ENCODE peak calls at places on chromosome 4, in nine cellular contexts. One of them, this sample, is unnamed.

GRCh38 chr4:107034091-107034698 is 1.9 kb downstream of the DKK2 start:
- DNase-seq in occipital lobe: peak
- DNase-seq in brain microvascular endothelial cell: peak
- DNase-seq in testis: peak
- DNase-seq in stimulated activated naive CD8-positive, alpha-beta T cell treated with anti-CD3 and anti-CD28 coated beads, Interleukin-15, amount 100 ng/mL, for 72 hours: no peak
- DNase-seq in Peyer's patch: no peak
- DNase-seq in NCI-H1092: no peak
- DNase-seq in progenitor cell of endocrine pancreas: peak
- DNase-seq in stimulated activated CD4-positive, alpha-beta T cell treated with anti-CD3 and anti-CD28 coated beads, TNF-alpha, amount 100 ng/mL, for 4 hours: no peak
- DNase-seq in this sample: no peak

GRCh38 chr4:56840559-56840958 is 19.1 kb upstream of the SPINK2 start:
- DNase-seq in occipital lobe: no peak
- DNase-seq in brain microvascular endothelial cell: no peak
- DNase-seq in testis: no peak
- DNase-seq in stimulated activated naive CD8-positive, alpha-beta T cell treated with anti-CD3 and anti-CD28 coated beads, Interleukin-15, amount 100 ng/mL, for 72 hours: no peak
- DNase-seq in Peyer's patch: no peak
- DNase-seq in NCI-H1092: no peak
- DNase-seq in progenitor cell of endocrine pancreas: no peak
- DNase-seq in stimulated activated CD4-positive, alpha-beta T cell treated with anti-CD3 and anti-CD28 coated beads, TNF-alpha, amount 100 ng/mL, for 4 hours: no peak
- DNase-seq in this sample: no peak

GRCh38 chr4:25184056-25184455 is 23.8 kb upstream of the SEPSECS start:
- DNase-seq in occipital lobe: no peak
- DNase-seq in brain microvascular endothelial cell: no peak
- DNase-seq in testis: no peak
- DNase-seq in stimulated activated naive CD8-positive, alpha-beta T cell treated with anti-CD3 and anti-CD28 coated beads, Interleukin-15, amount 100 ng/mL, for 72 hours: no peak
- DNase-seq in Peyer's patch: no peak
- DNase-seq in NCI-H1092: no peak
- DNase-seq in progenitor cell of endocrine pancreas: no peak
- DNase-seq in stimulated activated CD4-positive, alpha-beta T cell treated with anti-CD3 and anti-CD28 coated beads, TNF-alpha, amount 100 ng/mL, for 4 hours: no peak
- DNase-seq in this sample: no peak

GRCh38 chr4:110533590-110533910 is 57.6 kb downstream of the ENPEP start:
- DNase-seq in occipital lobe: no peak
- DNase-seq in brain microvascular endothelial cell: peak
- DNase-seq in testis: no peak
- DNase-seq in stimulated activated naive CD8-positive, alpha-beta T cell treated with anti-CD3 and anti-CD28 coated beads, Interleukin-15, amount 100 ng/mL, for 72 hours: no peak
- DNase-seq in Peyer's patch: no peak
- DNase-seq in NCI-H1092: no peak
- DNase-seq in progenitor cell of endocrine pancreas: no peak
- DNase-seq in stimulated activated CD4-positive, alpha-beta T cell treated with anti-CD3 and anti-CD28 coated beads, TNF-alpha, amount 100 ng/mL, for 4 hours: no peak
- DNase-seq in this sample: no peak

GRCh38 chr4:178556796-178557195 is 1114.6 kb upstream of the AGA start:
- DNase-seq in occipital lobe: no peak
- DNase-seq in brain microvascular endothelial cell: no peak
- DNase-seq in testis: no peak
- DNase-seq in stimulated activated naive CD8-positive, alpha-beta T cell treated with anti-CD3 and anti-CD28 coated beads, Interleukin-15, amount 100 ng/mL, for 72 hours: no peak
- DNase-seq in Peyer's patch: no peak
- DNase-seq in NCI-H1092: no peak
- DNase-seq in progenitor cell of endocrine pancreas: no peak
- DNase-seq in stimulated activated CD4-positive, alpha-beta T cell treated with anti-CD3 and anti-CD28 coated beads, TNF-alpha, amount 100 ng/mL, for 4 hours: no peak
- DNase-seq in this sample: no peak

GRCh38 chr4:73867783-73868182 is 1.4 kb upstream of the CXCL1 start:
- DNase-seq in occipital lobe: no peak
- DNase-seq in brain microvascular endothelial cell: no peak
- DNase-seq in testis: no peak
- DNase-seq in stimulated activated naive CD8-positive, alpha-beta T cell treated with anti-CD3 and anti-CD28 coated beads, Interleukin-15, amount 100 ng/mL, for 72 hours: no peak
- DNase-seq in Peyer's patch: peak
- DNase-seq in NCI-H1092: no peak
- DNase-seq in progenitor cell of endocrine pancreas: no peak
- DNase-seq in stimulated activated CD4-positive, alpha-beta T cell treated with anti-CD3 and anti-CD28 coated beads, TNF-alpha, amount 100 ng/mL, for 4 hours: no peak
- DNase-seq in this sample: no peak

GRCh38 chr4:146371812-146372211 is 149.9 kb downstream of the SLC10A7 start:
- DNase-seq in occipital lobe: no peak
- DNase-seq in brain microvascular endothelial cell: no peak
- DNase-seq in testis: no peak
- DNase-seq in stimulated activated naive CD8-positive, alpha-beta T cell treated with anti-CD3 and anti-CD28 coated beads, Interleukin-15, amount 100 ng/mL, for 72 hours: no peak
- DNase-seq in Peyer's patch: no peak
- DNase-seq in NCI-H1092: no peak
- DNase-seq in progenitor cell of endocrine pancreas: no peak
- DNase-seq in stimulated activated CD4-positive, alpha-beta T cell treated with anti-CD3 and anti-CD28 coated beads, TNF-alpha, amount 100 ng/mL, for 4 hours: no peak
- DNase-seq in this sample: no peak

GRCh38 chr4:22179124-22179874 is 230.7 kb upstream of the KCNIP4 start:
- DNase-seq in occipital lobe: peak
- DNase-seq in brain microvascular endothelial cell: peak
- DNase-seq in testis: no peak
- DNase-seq in stimulated activated naive CD8-positive, alpha-beta T cell treated with anti-CD3 and anti-CD28 coated beads, Interleukin-15, amount 100 ng/mL, for 72 hours: peak
- DNase-seq in Peyer's patch: no peak
- DNase-seq in NCI-H1092: no peak
- DNase-seq in progenitor cell of endocrine pancreas: no peak
- DNase-seq in stimulated activated CD4-positive, alpha-beta T cell treated with anti-CD3 and anti-CD28 coated beads, TNF-alpha, amount 100 ng/mL, for 4 hours: no peak
- DNase-seq in this sample: no peak

GRCh38 chr4:38568768-38569167 is 95.2 kb upstream of the KLF3 start:
- DNase-seq in occipital lobe: no peak
- DNase-seq in brain microvascular endothelial cell: no peak
- DNase-seq in testis: no peak
- DNase-seq in stimulated activated naive CD8-positive, alpha-beta T cell treated with anti-CD3 and anti-CD28 coated beads, Interleukin-15, amount 100 ng/mL, for 72 hours: no peak
- DNase-seq in Peyer's patch: no peak
- DNase-seq in NCI-H1092: no peak
- DNase-seq in progenitor cell of endocrine pancreas: no peak
- DNase-seq in stimulated activated CD4-positive, alpha-beta T cell treated with anti-CD3 and anti-CD28 coated beads, TNF-alpha, amount 100 ng/mL, for 4 hours: no peak
- DNase-seq in this sample: no peak

GRCh38 chr4:124206779-124207605 is 505.5 kb downstream of the ANKRD50 start:
- DNase-seq in occipital lobe: no peak
- DNase-seq in brain microvascular endothelial cell: peak
- DNase-seq in testis: no peak
- DNase-seq in stimulated activated naive CD8-positive, alpha-beta T cell treated with anti-CD3 and anti-CD28 coated beads, Interleukin-15, amount 100 ng/mL, for 72 hours: no peak
- DNase-seq in Peyer's patch: no peak
- DNase-seq in NCI-H1092: no peak
- DNase-seq in progenitor cell of endocrine pancreas: no peak
- DNase-seq in stimulated activated CD4-positive, alpha-beta T cell treated with anti-CD3 and anti-CD28 coated beads, TNF-alpha, amount 100 ng/mL, for 4 hours: no peak
- DNase-seq in this sample: no peak

GRCh38 chr4:176359590-176359989 is 39.8 kb downstream of the SPCS3 start:
- DNase-seq in occipital lobe: no peak
- DNase-seq in brain microvascular endothelial cell: peak
- DNase-seq in testis: no peak
- DNase-seq in stimulated activated naive CD8-positive, alpha-beta T cell treated with anti-CD3 and anti-CD28 coated beads, Interleukin-15, amount 100 ng/mL, for 72 hours: no peak
- DNase-seq in Peyer's patch: no peak
- DNase-seq in NCI-H1092: no peak
- DNase-seq in progenitor cell of endocrine pancreas: no peak
- DNase-seq in stimulated activated CD4-positive, alpha-beta T cell treated with anti-CD3 and anti-CD28 coated beads, TNF-alpha, amount 100 ng/mL, for 4 hours: no peak
- DNase-seq in this sample: no peak

GRCh38 chr4:140162596-140162995 is 8.6 kb upstream of the MAML3 start:
- DNase-seq in occipital lobe: no peak
- DNase-seq in brain microvascular endothelial cell: no peak
- DNase-seq in testis: no peak
- DNase-seq in stimulated activated naive CD8-positive, alpha-beta T cell treated with anti-CD3 and anti-CD28 coated beads, Interleukin-15, amount 100 ng/mL, for 72 hours: no peak
- DNase-seq in Peyer's patch: no peak
- DNase-seq in NCI-H1092: no peak
- DNase-seq in progenitor cell of endocrine pancreas: no peak
- DNase-seq in stimulated activated CD4-positive, alpha-beta T cell treated with anti-CD3 and anti-CD28 coated beads, TNF-alpha, amount 100 ng/mL, for 4 hours: no peak
- DNase-seq in this sample: no peak

GRCh38 chr4:34158883-34159282 is 2085.4 kb downstream of the ARAP2 start:
- DNase-seq in occipital lobe: no peak
- DNase-seq in brain microvascular endothelial cell: no peak
- DNase-seq in testis: no peak
- DNase-seq in stimulated activated naive CD8-positive, alpha-beta T cell treated with anti-CD3 and anti-CD28 coated beads, Interleukin-15, amount 100 ng/mL, for 72 hours: no peak
- DNase-seq in Peyer's patch: no peak
- DNase-seq in NCI-H1092: no peak
- DNase-seq in progenitor cell of endocrine pancreas: no peak
- DNase-seq in stimulated activated CD4-positive, alpha-beta T cell treated with anti-CD3 and anti-CD28 coated beads, TNF-alpha, amount 100 ng/mL, for 4 hours: no peak
- DNase-seq in this sample: no peak

GRCh38 chr4:1047106-1047975 is 35.9 kb downstream of the FGFRL1 start:
- DNase-seq in occipital lobe: no peak
- DNase-seq in brain microvascular endothelial cell: no peak
- DNase-seq in testis: no peak
- DNase-seq in stimulated activated naive CD8-positive, alpha-beta T cell treated with anti-CD3 and anti-CD28 coated beads, Interleukin-15, amount 100 ng/mL, for 72 hours: peak
- DNase-seq in Peyer's patch: peak
- DNase-seq in NCI-H1092: no peak
- DNase-seq in progenitor cell of endocrine pancreas: no peak
- DNase-seq in stimulated activated CD4-positive, alpha-beta T cell treated with anti-CD3 and anti-CD28 coated beads, TNF-alpha, amount 100 ng/mL, for 4 hours: no peak
- DNase-seq in this sample: no peak

GRCh38 chr4:137075586-137075985 is 456.7 kb downstream of the PCDH18 start:
- DNase-seq in occipital lobe: no peak
- DNase-seq in brain microvascular endothelial cell: no peak
- DNase-seq in testis: no peak
- DNase-seq in stimulated activated naive CD8-positive, alpha-beta T cell treated with anti-CD3 and anti-CD28 coated beads, Interleukin-15, amount 100 ng/mL, for 72 hours: no peak
- DNase-seq in Peyer's patch: no peak
- DNase-seq in NCI-H1092: no peak
- DNase-seq in progenitor cell of endocrine pancreas: no peak
- DNase-seq in stimulated activated CD4-positive, alpha-beta T cell treated with anti-CD3 and anti-CD28 coated beads, TNF-alpha, amount 100 ng/mL, for 4 hours: no peak
- DNase-seq in this sample: no peak

GRCh38 chr4:122958505-122958904 is 36.1 kb upstream of the NUDT6 start:
- DNase-seq in occipital lobe: no peak
- DNase-seq in brain microvascular endothelial cell: no peak
- DNase-seq in testis: no peak
- DNase-seq in stimulated activated naive CD8-positive, alpha-beta T cell treated with anti-CD3 and anti-CD28 coated beads, Interleukin-15, amount 100 ng/mL, for 72 hours: no peak
- DNase-seq in Peyer's patch: no peak
- DNase-seq in NCI-H1092: no peak
- DNase-seq in progenitor cell of endocrine pancreas: no peak
- DNase-seq in stimulated activated CD4-positive, alpha-beta T cell treated with anti-CD3 and anti-CD28 coated beads, TNF-alpha, amount 100 ng/mL, for 4 hours: no peak
- DNase-seq in this sample: no peak

GRCh38 chr4:139628184-139629012 is 37.2 kb upstream of the MGST2 start:
- DNase-seq in occipital lobe: no peak
- DNase-seq in brain microvascular endothelial cell: no peak
- DNase-seq in testis: no peak
- DNase-seq in stimulated activated naive CD8-positive, alpha-beta T cell treated with anti-CD3 and anti-CD28 coated beads, Interleukin-15, amount 100 ng/mL, for 72 hours: no peak
- DNase-seq in Peyer's patch: no peak
- DNase-seq in NCI-H1092: peak
- DNase-seq in progenitor cell of endocrine pancreas: no peak
- DNase-seq in stimulated activated CD4-positive, alpha-beta T cell treated with anti-CD3 and anti-CD28 coated beads, TNF-alpha, amount 100 ng/mL, for 4 hours: no peak
- DNase-seq in this sample: no peak

GRCh38 chr4:5638316-5638715 is 70.0 kb downstream of the EVC2 start:
- DNase-seq in occipital lobe: no peak
- DNase-seq in brain microvascular endothelial cell: peak
- DNase-seq in testis: no peak
- DNase-seq in stimulated activated naive CD8-positive, alpha-beta T cell treated with anti-CD3 and anti-CD28 coated beads, Interleukin-15, amount 100 ng/mL, for 72 hours: no peak
- DNase-seq in Peyer's patch: no peak
- DNase-seq in NCI-H1092: no peak
- DNase-seq in progenitor cell of endocrine pancreas: no peak
- DNase-seq in stimulated activated CD4-positive, alpha-beta T cell treated with anti-CD3 and anti-CD28 coated beads, TNF-alpha, amount 100 ng/mL, for 4 hours: no peak
- DNase-seq in this sample: no peak

GRCh38 chr4:2290488-2290887 is 28.6 kb upstream of the MXD4 start:
- DNase-seq in occipital lobe: no peak
- DNase-seq in brain microvascular endothelial cell: no peak
- DNase-seq in testis: no peak
- DNase-seq in stimulated activated naive CD8-positive, alpha-beta T cell treated with anti-CD3 and anti-CD28 coated beads, Interleukin-15, amount 100 ng/mL, for 72 hours: peak
- DNase-seq in Peyer's patch: peak
- DNase-seq in NCI-H1092: no peak
- DNase-seq in progenitor cell of endocrine pancreas: no peak
- DNase-seq in stimulated activated CD4-positive, alpha-beta T cell treated with anti-CD3 and anti-CD28 coated beads, TNF-alpha, amount 100 ng/mL, for 4 hours: no peak
- DNase-seq in this sample: no peak

GRCh38 chr4:5885733-5886132 is 7.2 kb downstream of the CRMP1 start:
- DNase-seq in occipital lobe: no peak
- DNase-seq in brain microvascular endothelial cell: no peak
- DNase-seq in testis: no peak
- DNase-seq in stimulated activated naive CD8-positive, alpha-beta T cell treated with anti-CD3 and anti-CD28 coated beads, Interleukin-15, amount 100 ng/mL, for 72 hours: no peak
- DNase-seq in Peyer's patch: no peak
- DNase-seq in NCI-H1092: no peak
- DNase-seq in progenitor cell of endocrine pancreas: no peak
- DNase-seq in stimulated activated CD4-positive, alpha-beta T cell treated with anti-CD3 and anti-CD28 coated beads, TNF-alpha, amount 100 ng/mL, for 4 hours: no peak
- DNase-seq in this sample: no peak

GRCh38 chr4:2126309-2127043 is 67.3 kb downstream of the NAT8L start:
- DNase-seq in occipital lobe: no peak
- DNase-seq in brain microvascular endothelial cell: no peak
- DNase-seq in testis: no peak
- DNase-seq in stimulated activated naive CD8-positive, alpha-beta T cell treated with anti-CD3 and anti-CD28 coated beads, Interleukin-15, amount 100 ng/mL, for 72 hours: no peak
- DNase-seq in Peyer's patch: no peak
- DNase-seq in NCI-H1092: no peak
- DNase-seq in progenitor cell of endocrine pancreas: no peak
- DNase-seq in stimulated activated CD4-positive, alpha-beta T cell treated with anti-CD3 and anti-CD28 coated beads, TNF-alpha, amount 100 ng/mL, for 4 hours: no peak
- DNase-seq in this sample: no peak

GRCh38 chr4:183342541-183343533 is 20.6 kb upstream of the CLDN24 start:
- DNase-seq in occipital lobe: no peak
- DNase-seq in brain microvascular endothelial cell: no peak
- DNase-seq in testis: no peak
- DNase-seq in stimulated activated naive CD8-positive, alpha-beta T cell treated with anti-CD3 and anti-CD28 coated beads, Interleukin-15, amount 100 ng/mL, for 72 hours: no peak
- DNase-seq in Peyer's patch: no peak
- DNase-seq in NCI-H1092: no peak
- DNase-seq in progenitor cell of endocrine pancreas: no peak
- DNase-seq in stimulated activated CD4-positive, alpha-beta T cell treated with anti-CD3 and anti-CD28 coated beads, TNF-alpha, amount 100 ng/mL, for 4 hours: no peak
- DNase-seq in this sample: no peak

GRCh38 chr4:150256841-150257273 is 178.6 kb downstream of the DCLK2 start:
- DNase-seq in occipital lobe: no peak
- DNase-seq in brain microvascular endothelial cell: no peak
- DNase-seq in testis: no peak
- DNase-seq in stimulated activated naive CD8-positive, alpha-beta T cell treated with anti-CD3 and anti-CD28 coated beads, Interleukin-15, amount 100 ng/mL, for 72 hours: no peak
- DNase-seq in Peyer's patch: peak
- DNase-seq in NCI-H1092: no peak
- DNase-seq in progenitor cell of endocrine pancreas: no peak
- DNase-seq in stimulated activated CD4-positive, alpha-beta T cell treated with anti-CD3 and anti-CD28 coated beads, TNF-alpha, amount 100 ng/mL, for 4 hours: no peak
- DNase-seq in this sample: no peak

GRCh38 chr4:58113083-58113482 is 1002.9 kb upstream of the IGFBP7 start:
- DNase-seq in occipital lobe: no peak
- DNase-seq in brain microvascular endothelial cell: no peak
- DNase-seq in testis: no peak
- DNase-seq in stimulated activated naive CD8-positive, alpha-beta T cell treated with anti-CD3 and anti-CD28 coated beads, Interleukin-15, amount 100 ng/mL, for 72 hours: no peak
- DNase-seq in Peyer's patch: no peak
- DNase-seq in NCI-H1092: no peak
- DNase-seq in progenitor cell of endocrine pancreas: no peak
- DNase-seq in stimulated activated CD4-positive, alpha-beta T cell treated with anti-CD3 and anti-CD28 coated beads, TNF-alpha, amount 100 ng/mL, for 4 hours: no peak
- DNase-seq in this sample: no peak

GRCh38 chr4:138308421-138308820 is 66.3 kb upstream of the SLC7A11 start:
- DNase-seq in occipital lobe: no peak
- DNase-seq in brain microvascular endothelial cell: peak
- DNase-seq in testis: no peak
- DNase-seq in stimulated activated naive CD8-positive, alpha-beta T cell treated with anti-CD3 and anti-CD28 coated beads, Interleukin-15, amount 100 ng/mL, for 72 hours: no peak
- DNase-seq in Peyer's patch: no peak
- DNase-seq in NCI-H1092: no peak
- DNase-seq in progenitor cell of endocrine pancreas: no peak
- DNase-seq in stimulated activated CD4-positive, alpha-beta T cell treated with anti-CD3 and anti-CD28 coated beads, TNF-alpha, amount 100 ng/mL, for 4 hours: no peak
- DNase-seq in this sample: no peak

GRCh38 chr4:121728798-121729226 is 32.0 kb upstream of the ANXA5 start:
- DNase-seq in occipital lobe: no peak
- DNase-seq in brain microvascular endothelial cell: peak
- DNase-seq in testis: no peak
- DNase-seq in stimulated activated naive CD8-positive, alpha-beta T cell treated with anti-CD3 and anti-CD28 coated beads, Interleukin-15, amount 100 ng/mL, for 72 hours: no peak
- DNase-seq in Peyer's patch: no peak
- DNase-seq in NCI-H1092: no peak
- DNase-seq in progenitor cell of endocrine pancreas: no peak
- DNase-seq in stimulated activated CD4-positive, alpha-beta T cell treated with anti-CD3 and anti-CD28 coated beads, TNF-alpha, amount 100 ng/mL, for 4 hours: no peak
- DNase-seq in this sample: no peak

GRCh38 chr4:47313396-47313795 is 150.1 kb downstream of the COMMD8 start:
- DNase-seq in occipital lobe: no peak
- DNase-seq in brain microvascular endothelial cell: no peak
- DNase-seq in testis: no peak
- DNase-seq in stimulated activated naive CD8-positive, alpha-beta T cell treated with anti-CD3 and anti-CD28 coated beads, Interleukin-15, amount 100 ng/mL, for 72 hours: no peak
- DNase-seq in Peyer's patch: no peak
- DNase-seq in NCI-H1092: no peak
- DNase-seq in progenitor cell of endocrine pancreas: no peak
- DNase-seq in stimulated activated CD4-positive, alpha-beta T cell treated with anti-CD3 and anti-CD28 coated beads, TNF-alpha, amount 100 ng/mL, for 4 hours: no peak
- DNase-seq in this sample: no peak

GRCh38 chr4:122458625-122459024 is 2.1 kb upstream of the IL2 start:
- DNase-seq in occipital lobe: no peak
- DNase-seq in brain microvascular endothelial cell: peak
- DNase-seq in testis: no peak
- DNase-seq in stimulated activated naive CD8-positive, alpha-beta T cell treated with anti-CD3 and anti-CD28 coated beads, Interleukin-15, amount 100 ng/mL, for 72 hours: peak
- DNase-seq in Peyer's patch: no peak
- DNase-seq in NCI-H1092: no peak
- DNase-seq in progenitor cell of endocrine pancreas: no peak
- DNase-seq in stimulated activated CD4-positive, alpha-beta T cell treated with anti-CD3 and anti-CD28 coated beads, TNF-alpha, amount 100 ng/mL, for 4 hours: no peak
- DNase-seq in this sample: peak

GRCh38 chr4:129092636-129093172 is 635 bp downstream of the SCLT1 start:
- DNase-seq in occipital lobe: no peak
- DNase-seq in brain microvascular endothelial cell: peak
- DNase-seq in testis: no peak
- DNase-seq in stimulated activated naive CD8-positive, alpha-beta T cell treated with anti-CD3 and anti-CD28 coated beads, Interleukin-15, amount 100 ng/mL, for 72 hours: no peak
- DNase-seq in Peyer's patch: no peak
- DNase-seq in NCI-H1092: no peak
- DNase-seq in progenitor cell of endocrine pancreas: no peak
- DNase-seq in stimulated activated CD4-positive, alpha-beta T cell treated with anti-CD3 and anti-CD28 coated beads, TNF-alpha, amount 100 ng/mL, for 4 hours: no peak
- DNase-seq in this sample: no peak

GRCh38 chr4:144894525-144894924 is 203.5 kb downstream of the ANAPC10 start:
- DNase-seq in occipital lobe: no peak
- DNase-seq in brain microvascular endothelial cell: peak
- DNase-seq in testis: no peak
- DNase-seq in stimulated activated naive CD8-positive, alpha-beta T cell treated with anti-CD3 and anti-CD28 coated beads, Interleukin-15, amount 100 ng/mL, for 72 hours: no peak
- DNase-seq in Peyer's patch: no peak
- DNase-seq in NCI-H1092: no peak
- DNase-seq in progenitor cell of endocrine pancreas: no peak
- DNase-seq in stimulated activated CD4-positive, alpha-beta T cell treated with anti-CD3 and anti-CD28 coated beads, TNF-alpha, amount 100 ng/mL, for 4 hours: no peak
- DNase-seq in this sample: no peak

GRCh38 chr4:128606173-128606572 is 203.3 kb upstream of the JADE1 start:
- DNase-seq in occipital lobe: no peak
- DNase-seq in brain microvascular endothelial cell: peak
- DNase-seq in testis: no peak
- DNase-seq in stimulated activated naive CD8-positive, alpha-beta T cell treated with anti-CD3 and anti-CD28 coated beads, Interleukin-15, amount 100 ng/mL, for 72 hours: no peak
- DNase-seq in Peyer's patch: no peak
- DNase-seq in NCI-H1092: no peak
- DNase-seq in progenitor cell of endocrine pancreas: no peak
- DNase-seq in stimulated activated CD4-positive, alpha-beta T cell treated with anti-CD3 and anti-CD28 coated beads, TNF-alpha, amount 100 ng/mL, for 4 hours: no peak
- DNase-seq in this sample: no peak